ENCODE peak calls at places on chromosome 15, in nine cellular contexts. N, Q, E, O, B, X, D, Y and T are unnamed samples.

GRCh38 chr15:55535436-55535835 is 27.4 kb upstream of the DNAAF4 start:
- DNase-seq in N (no peak), Q (no peak), E (no peak), O (no peak), B (no peak), X (no peak), D (no peak), Y (peak; percentile 23), T (no peak)

GRCh38 chr15:100908466-100908865 is 10.7 kb upstream of the LRRK1 start:
- DNase-seq in N (no peak), Q (no peak), E (no peak), O (no peak), B (no peak), X (no peak), D (no peak), Y (no peak), T (no peak)

GRCh38 chr15:57611938-57612337 is 20.2 kb downstream of the MYZAP start:
- DNase-seq in N (peak; percentile 41), Q (no peak), E (no peak), O (peak; percentile 83), B (peak; percentile 97), X (peak; percentile 37), D (peak; percentile 20), Y (no peak), T (peak; percentile 68)

GRCh38 chr15:96395687-96396086 is 65.2 kb downstream of the NR2F2 start:
- DNase-seq in N (no peak), Q (no peak), E (no peak), O (no peak), B (no peak), X (no peak), D (no peak), Y (no peak), T (no peak)

GRCh38 chr15:27019687-27020086 is 48.7 kb downstream of the GABRG3 start:
- DNase-seq in N (no peak), Q (no peak), E (no peak), O (no peak), B (no peak), X (no peak), D (no peak), Y (no peak), T (no peak)

GRCh38 chr15:95812491-95812890 is 518.0 kb upstream of the NR2F2 start:
- DNase-seq in N (no peak), Q (no peak), E (no peak), O (peak; percentile 31), B (peak; percentile 7), X (peak; percentile 68), D (peak; percentile 55), Y (no peak), T (peak; percentile 15)

GRCh38 chr15:58842713-58843396 is 71.8 kb downstream of the MINDY2 start:
- DNase-seq in N (no peak), Q (no peak), E (no peak), O (no peak), B (no peak), X (no peak), D (no peak), Y (no peak), T (no peak)

GRCh38 chr15:35771878-35772442 is 226.0 kb upstream of the DPH6 start:
- DNase-seq in N (no peak), Q (no peak), E (no peak), O (no peak), B (no peak), X (no peak), D (no peak), Y (no peak), T (no peak)

GRCh38 chr15:94930441-94930840 is 699.1 kb downstream of the MCTP2 start:
- DNase-seq in N (no peak), Q (no peak), E (no peak), O (no peak), B (peak; percentile 66), X (no peak), D (no peak), Y (no peak), T (no peak)

GRCh38 chr15:51492528-51492927 is 130.0 kb downstream of the DMXL2 start:
- DNase-seq in N (no peak), Q (no peak), E (no peak), O (no peak), B (no peak), X (no peak), D (no peak), Y (no peak), T (no peak)

GRCh38 chr15:60772395-60773120 is 293.6 kb upstream of the ICE2 start:
- DNase-seq in N (no peak), Q (no peak), E (no peak), O (no peak), B (no peak), X (no peak), D (no peak), Y (no peak), T (peak; percentile 16)

GRCh38 chr15:77012868-77013267 is 17.9 kb downstream of the PSTPIP1 start:
- DNase-seq in N (no peak), Q (no peak), E (no peak), O (no peak), B (no peak), X (no peak), D (no peak), Y (peak; percentile 66), T (no peak)

GRCh38 chr15:51380999-51381806 is 39.7 kb downstream of the GLDN start:
- DNase-seq in N (peak; percentile 85), Q (no peak), E (peak; percentile 69), O (peak; percentile 75), B (peak; percentile 75), X (peak; percentile 88), D (peak; percentile 59), Y (no peak), T (peak; percentile 40)

GRCh38 chr15:91424001-91424400 is 323.9 kb downstream of the SV2B start:
- DNase-seq in N (no peak), Q (no peak), E (no peak), O (no peak), B (peak; percentile 28), X (no peak), D (no peak), Y (no peak), T (no peak)

GRCh38 chr15:90885432-90886290 is 1.4 kb downstream of the FES start:
- DNase-seq in N (peak; percentile 43), Q (peak; percentile 82), E (peak; percentile 76), O (peak; percentile 37), B (peak; percentile 53), X (peak; percentile 78), D (peak; percentile 66), Y (peak; percentile 68), T (no peak)

GRCh38 chr15:98513428-98513991 is 134.8 kb upstream of the IGF1R start:
- DNase-seq in N (no peak), Q (no peak), E (no peak), O (no peak), B (no peak), X (no peak), D (no peak), Y (no peak), T (peak; percentile 2)